ENCODE peak calls at places on chromosomes 4 and X, in seven cellular contexts. One of them, this sample, is unnamed.

GRCh38 chr4:165464338-165464737 is 85.5 kb downstream of the CPE start:
- DNase-seq in A549: no peak
- DNase-seq in AG09309: no peak
- DNase-seq in GM12878: no peak
- DNase-seq in thyroid gland: no peak
- DNase-seq in upper lobe of right lung: no peak
- DNase-seq in fibroblast of mammary gland: no peak
- DNase-seq in this sample: no peak

GRCh38 chr4:15455290-15455689 is 14.4 kb upstream of the CC2D2A start:
- DNase-seq in fibroblast of mammary gland: peak; percentile 95
- DNase-seq in thyroid gland: no peak
- DNase-seq in upper lobe of right lung: no peak
- DNase-seq in AG09309: peak; percentile 51
- DNase-seq in A549: no peak
- DNase-seq in GM12878: no peak
- DNase-seq in this sample: no peak

GRCh38 chr4:35503435-35503834 is 740.9 kb downstream of the ARAP2 start:
- DNase-seq in upper lobe of right lung: no peak
- DNase-seq in fibroblast of mammary gland: no peak
- DNase-seq in AG09309: no peak
- DNase-seq in A549: no peak
- DNase-seq in thyroid gland: no peak
- DNase-seq in GM12878: no peak
- DNase-seq in this sample: no peak

GRCh38 chr4:144399927-144400326 is 246.0 kb upstream of the HHIP start:
- DNase-seq in AG09309: peak; percentile 57
- DNase-seq in GM12878: no peak
- DNase-seq in upper lobe of right lung: no peak
- DNase-seq in thyroid gland: no peak
- DNase-seq in fibroblast of mammary gland: peak; percentile 92
- DNase-seq in A549: peak; percentile 80
- DNase-seq in this sample: peak; percentile 54

GRCh38 chr4:2886622-2887021 is 43.0 kb downstream of the ADD1 start:
- DNase-seq in fibroblast of mammary gland: no peak
- DNase-seq in thyroid gland: no peak
- DNase-seq in AG09309: no peak
- DNase-seq in upper lobe of right lung: no peak
- DNase-seq in GM12878: no peak
- DNase-seq in A549: no peak
- DNase-seq in this sample: no peak

GRCh38 chrX:154399527-154400368 is 1.6 kb downstream of the RPL10 start:
- DNase-seq in AG09309: no peak
- DNase-seq in thyroid gland: no peak
- DNase-seq in A549: no peak
- DNase-seq in upper lobe of right lung: no peak
- DNase-seq in fibroblast of mammary gland: no peak
- DNase-seq in GM12878: no peak
- DNase-seq in this sample: peak; percentile 22

GRCh38 chrX:79325263-79325958 is 41.7 kb downstream of the ITM2A start:
- DNase-seq in GM12878: no peak
- DNase-seq in fibroblast of mammary gland: no peak
- DNase-seq in AG09309: no peak
- DNase-seq in A549: no peak
- DNase-seq in upper lobe of right lung: no peak
- DNase-seq in thyroid gland: no peak
- DNase-seq in this sample: peak; percentile 24

GRCh38 chr4:151468715-151469696 is 60.0 kb downstream of the FHIP1A start:
- DNase-seq in AG09309: no peak
- DNase-seq in upper lobe of right lung: no peak
- DNase-seq in fibroblast of mammary gland: no peak
- DNase-seq in thyroid gland: no peak
- DNase-seq in A549: no peak
- DNase-seq in GM12878: no peak
- DNase-seq in this sample: no peak

GRCh38 chr4:159779716-159780115 is 676.8 kb downstream of the RAPGEF2 start:
- DNase-seq in upper lobe of right lung: no peak
- DNase-seq in thyroid gland: no peak
- DNase-seq in GM12878: no peak
- DNase-seq in fibroblast of mammary gland: no peak
- DNase-seq in AG09309: no peak
- DNase-seq in A549: no peak
- DNase-seq in this sample: no peak

GRCh38 chrX:132480581-132481203 is 8.1 kb downstream of the MBNL3 start:
- DNase-seq in thyroid gland: peak; percentile 22
- DNase-seq in A549: no peak
- DNase-seq in fibroblast of mammary gland: peak; percentile 56
- DNase-seq in GM12878: peak; percentile 55
- DNase-seq in upper lobe of right lung: peak; percentile 50
- DNase-seq in AG09309: peak; percentile 73
- DNase-seq in this sample: peak; percentile 85

GRCh38 chr4:151688003-151688784 is 72.6 kb downstream of the GATB start:
- DNase-seq in GM12878: no peak
- DNase-seq in thyroid gland: no peak
- DNase-seq in fibroblast of mammary gland: no peak
- DNase-seq in A549: no peak
- DNase-seq in upper lobe of right lung: no peak
- DNase-seq in AG09309: no peak
- DNase-seq in this sample: no peak

GRCh38 chrX:2134782-2135181 is 366.0 kb downstream of the DHRSX start:
- DNase-seq in GM12878: no peak
- DNase-seq in fibroblast of mammary gland: no peak
- DNase-seq in A549: no peak
- DNase-seq in upper lobe of right lung: no peak
- DNase-seq in thyroid gland: no peak
- DNase-seq in AG09309: no peak
- DNase-seq in this sample: no peak

GRCh38 chr4:118586357-118586790 is 98.8 kb upstream of the METTL14 start:
- DNase-seq in upper lobe of right lung: no peak
- DNase-seq in GM12878: no peak
- DNase-seq in fibroblast of mammary gland: peak; percentile 8
- DNase-seq in A549: no peak
- DNase-seq in thyroid gland: no peak
- DNase-seq in AG09309: no peak
- DNase-seq in this sample: no peak

GRCh38 chr4:95505149-95505548 is 43.6 kb downstream of the UNC5C start:
- DNase-seq in AG09309: no peak
- DNase-seq in GM12878: no peak
- DNase-seq in thyroid gland: no peak
- DNase-seq in upper lobe of right lung: no peak
- DNase-seq in fibroblast of mammary gland: peak; percentile 7
- DNase-seq in A549: no peak
- DNase-seq in this sample: no peak

GRCh38 chr4:162761965-162762364 is 404.7 kb downstream of the NAF1 start:
- DNase-seq in AG09309: no peak
- DNase-seq in fibroblast of mammary gland: no peak
- DNase-seq in GM12878: no peak
- DNase-seq in A549: no peak
- DNase-seq in upper lobe of right lung: no peak
- DNase-seq in thyroid gland: no peak
- DNase-seq in this sample: no peak

GRCh38 chr4:8849266-8850073 is 22.2 kb downstream of the HMX1 start:
- DNase-seq in upper lobe of right lung: peak; percentile 48
- DNase-seq in GM12878: no peak
- DNase-seq in AG09309: no peak
- DNase-seq in A549: no peak
- DNase-seq in fibroblast of mammary gland: no peak
- DNase-seq in thyroid gland: no peak
- DNase-seq in this sample: no peak

GRCh38 chr4:42302348-42302747 is 94.9 kb upstream of the SHISA3 start:
- DNase-seq in A549: peak; percentile 21
- DNase-seq in upper lobe of right lung: no peak
- DNase-seq in thyroid gland: peak; percentile 39
- DNase-seq in GM12878: no peak
- DNase-seq in fibroblast of mammary gland: peak; percentile 18
- DNase-seq in AG09309: no peak
- DNase-seq in this sample: peak; percentile 46

GRCh38 chr4:100190643-100191600 is 654 bp upstream of the DDIT4L start:
- DNase-seq in AG09309: no peak
- DNase-seq in fibroblast of mammary gland: peak; percentile 79
- DNase-seq in thyroid gland: peak; percentile 2
- DNase-seq in A549: peak; percentile 25
- DNase-seq in GM12878: no peak
- DNase-seq in upper lobe of right lung: no peak
- DNase-seq in this sample: no peak

GRCh38 chr4:101328063-101328602 is 19.2 kb downstream of the PPP3CA start:
- DNase-seq in upper lobe of right lung: no peak
- DNase-seq in thyroid gland: no peak
- DNase-seq in GM12878: peak; percentile 64
- DNase-seq in fibroblast of mammary gland: no peak
- DNase-seq in A549: no peak
- DNase-seq in AG09309: no peak
- DNase-seq in this sample: peak; percentile 75

GRCh38 chr4:81380364-81380853 is 91.3 kb downstream of the RASGEF1B start:
- DNase-seq in upper lobe of right lung: no peak
- DNase-seq in A549: no peak
- DNase-seq in fibroblast of mammary gland: no peak
- DNase-seq in thyroid gland: no peak
- DNase-seq in AG09309: no peak
- DNase-seq in GM12878: no peak
- DNase-seq in this sample: no peak

GRCh38 chr4:149371021-149371420 is 444.6 kb downstream of the IQCM start:
- DNase-seq in thyroid gland: peak; percentile 7
- DNase-seq in fibroblast of mammary gland: peak; percentile 78
- DNase-seq in AG09309: peak; percentile 53
- DNase-seq in A549: peak; percentile 54
- DNase-seq in upper lobe of right lung: no peak
- DNase-seq in GM12878: no peak
- DNase-seq in this sample: peak; percentile 58

GRCh38 chr4:16140520-16141249 is 56.9 kb upstream of the PROM1 start:
- DNase-seq in upper lobe of right lung: no peak
- DNase-seq in AG09309: peak; percentile 25
- DNase-seq in GM12878: no peak
- DNase-seq in thyroid gland: peak; percentile 82
- DNase-seq in fibroblast of mammary gland: peak; percentile 90
- DNase-seq in A549: peak; percentile 32
- DNase-seq in this sample: no peak

GRCh38 chrX:110853610-110854009 is 58.0 kb upstream of the CHRDL1 start:
- DNase-seq in thyroid gland: peak; percentile 64
- DNase-seq in upper lobe of right lung: no peak
- DNase-seq in GM12878: no peak
- DNase-seq in fibroblast of mammary gland: peak; percentile 32
- DNase-seq in A549: peak; percentile 5
- DNase-seq in AG09309: no peak
- DNase-seq in this sample: peak; percentile 2

GRCh38 chrX:56564182-56564885 is 907 bp downstream of the UBQLN2 start:
- DNase-seq in upper lobe of right lung: peak; percentile 58
- DNase-seq in A549: peak; percentile 18
- DNase-seq in thyroid gland: peak; percentile 15
- DNase-seq in GM12878: no peak
- DNase-seq in fibroblast of mammary gland: peak; percentile 46
- DNase-seq in AG09309: no peak
- DNase-seq in this sample: peak; percentile 34

GRCh38 chrX:14095702-14096101 is 66.0 kb upstream of the GEMIN8 start:
- DNase-seq in AG09309: peak; percentile 27
- DNase-seq in GM12878: peak; percentile 4
- DNase-seq in A549: peak; percentile 41
- DNase-seq in fibroblast of mammary gland: peak; percentile 69
- DNase-seq in thyroid gland: peak; percentile 28
- DNase-seq in upper lobe of right lung: no peak
- DNase-seq in this sample: peak; percentile 57

GRCh38 chr4:993111-994029 is at the start of gene SLC26A1:
- DNase-seq in A549: peak; percentile 51
- DNase-seq in AG09309: no peak
- DNase-seq in fibroblast of mammary gland: no peak
- DNase-seq in GM12878: no peak
- DNase-seq in thyroid gland: no peak
- DNase-seq in upper lobe of right lung: no peak
- DNase-seq in this sample: no peak
- H3K4me3 ChIP-seq in A549: peak within 1 kb of the TSS; percentile 2
- H3K4me3 ChIP-seq in AG09309: no peak within 1 kb of the TSS
- H3K4me3 ChIP-seq in fibroblast of mammary gland: no peak within 1 kb of the TSS
- H3K4me3 ChIP-seq in GM12878: no peak within 1 kb of the TSS
- H3K4me3 ChIP-seq in thyroid gland: no peak within 1 kb of the TSS
- H3K4me3 ChIP-seq in upper lobe of right lung: peak within 1 kb of the TSS; percentile 17
- H3K4me3 ChIP-seq in this sample: peak within 1 kb of the TSS; percentile 39

GRCh38 chr4:74790652-74791051 is 3.7 kb downstream of the BTC start:
- DNase-seq in A549: no peak
- DNase-seq in GM12878: no peak
- DNase-seq in upper lobe of right lung: no peak
- DNase-seq in thyroid gland: no peak
- DNase-seq in AG09309: no peak
- DNase-seq in fibroblast of mammary gland: no peak
- DNase-seq in this sample: no peak
- TF ChIP-seq CTCF in A549: no peak
- TF ChIP-seq CTCF in GM12878: no peak
- TF ChIP-seq CTCF in upper lobe of right lung: no peak
- TF ChIP-seq CTCF in thyroid gland: no peak
- TF ChIP-seq CTCF in AG09309: no peak
- TF ChIP-seq CTCF in fibroblast of mammary gland: no peak
- TF ChIP-seq CTCF in this sample: no peak

GRCh38 chr4:54743562-54743961 is 85.8 kb downstream of the KIT start:
- DNase-seq in thyroid gland: no peak
- DNase-seq in GM12878: no peak
- DNase-seq in A549: no peak
- DNase-seq in upper lobe of right lung: no peak
- DNase-seq in fibroblast of mammary gland: no peak
- DNase-seq in AG09309: no peak
- DNase-seq in this sample: no peak
- H3K4me3 ChIP-seq in thyroid gland: no peak overlapping the region
- H3K4me3 ChIP-seq in GM12878: no peak overlapping the region
- H3K4me3 ChIP-seq in A549: no peak overlapping the region
- H3K4me3 ChIP-seq in upper lobe of right lung: no peak overlapping the region
- H3K4me3 ChIP-seq in fibroblast of mammary gland: no peak overlapping the region
- H3K4me3 ChIP-seq in AG09309: no peak overlapping the region
- H3K4me3 ChIP-seq in this sample: no peak overlapping the region

GRCh38 chrX:107480272-107480671 is 30.8 kb downstream of the FRMPD3 start:
- DNase-seq in fibroblast of mammary gland: no peak
- DNase-seq in A549: no peak
- DNase-seq in upper lobe of right lung: no peak
- DNase-seq in AG09309: no peak
- DNase-seq in thyroid gland: no peak
- DNase-seq in GM12878: no peak
- DNase-seq in this sample: no peak

GRCh38 chrX:107482046-107482445 is 32.6 kb downstream of the FRMPD3 start:
- DNase-seq in A549: no peak
- DNase-seq in thyroid gland: peak; percentile 78
- DNase-seq in AG09309: no peak
- DNase-seq in fibroblast of mammary gland: no peak
- DNase-seq in upper lobe of right lung: no peak
- DNase-seq in GM12878: no peak
- DNase-seq in this sample: no peak

GRCh38 chrX:107483976-107484726 is 34.7 kb downstream of the FRMPD3 start:
- DNase-seq in GM12878: no peak
- DNase-seq in A549: no peak
- DNase-seq in AG09309: no peak
- DNase-seq in thyroid gland: peak; percentile 56
- DNase-seq in fibroblast of mammary gland: peak; percentile 58
- DNase-seq in upper lobe of right lung: no peak
- DNase-seq in this sample: no peak

GRCh38 chrX:107485019-107485418 is 35.6 kb downstream of the FRMPD3 start:
- DNase-seq in fibroblast of mammary gland: peak; percentile 11
- DNase-seq in GM12878: no peak
- DNase-seq in AG09309: no peak
- DNase-seq in thyroid gland: no peak
- DNase-seq in A549: no peak
- DNase-seq in upper lobe of right lung: no peak
- DNase-seq in this sample: peak; percentile 3
- TF ChIP-seq CTCF in fibroblast of mammary gland: peak; percentile 10
- TF ChIP-seq CTCF in GM12878: peak; percentile 28
- TF ChIP-seq CTCF in AG09309: no peak
- TF ChIP-seq CTCF in thyroid gland: no peak
- TF ChIP-seq CTCF in A549: no peak
- TF ChIP-seq CTCF in upper lobe of right lung: no peak
- TF ChIP-seq CTCF in this sample: peak; percentile 24

GRCh38 chr4:1171306-1172227 is 816 bp downstream of the SPON2 start:
- DNase-seq in A549: no peak
- DNase-seq in upper lobe of right lung: peak; percentile 62
- DNase-seq in AG09309: no peak
- DNase-seq in fibroblast of mammary gland: no peak
- DNase-seq in GM12878: no peak
- DNase-seq in thyroid gland: peak; percentile 29
- DNase-seq in this sample: no peak
- H3K4me3 ChIP-seq in A549: no peak overlapping the region
- H3K4me3 ChIP-seq in upper lobe of right lung: peak overlapping the region; percentile 48
- H3K4me3 ChIP-seq in AG09309: peak overlapping the region; percentile 28
- H3K4me3 ChIP-seq in fibroblast of mammary gland: peak overlapping the region; percentile 80
- H3K4me3 ChIP-seq in GM12878: no peak overlapping the region
- H3K4me3 ChIP-seq in thyroid gland: peak overlapping the region; percentile 10
- H3K4me3 ChIP-seq in this sample: no peak overlapping the region

This sample was measured in GM12865.